ENCODE peak calls at places on chromosomes 12 and 14, in five cellular contexts. W, I, Q, Z and T are unnamed samples.
A peak's percentile ranks its signal among the peaks of the same experiment; 100 is the strongest.

GRCh38 chr12:124428136-124428791 is 133.4 kb downstream of the RFLNA start:
- DNase-seq in Z (no peak), Q (no peak), W (no peak), I (no peak), T (no peak)

GRCh38 chr12:62308201-62308600 is 48.0 kb downstream of the USP15 start:
- DNase-seq in W (no peak), Q (no peak), Z (no peak), I (no peak), T (no peak)

GRCh38 chr12:13223176-13223806 is 26.8 kb downstream of the EMP1 start:
- DNase-seq in Z (peak; percentile 86), Q (no peak), I (no peak), W (no peak), T (no peak)

GRCh38 chr12:43805149-43805856 is 814 bp downstream of the TWF1 start:
- DNase-seq in Q (no peak), I (peak; percentile 13), Z (peak; percentile 17), W (no peak), T (peak; percentile 42)

GRCh38 chr14:79016828-79017505 is 846.8 kb downstream of the NRXN3 start:
- DNase-seq in I (no peak), Z (peak; percentile 19), W (no peak), Q (no peak), T (no peak)

GRCh38 chr12:4148418-4149056 is 125.0 kb upstream of the CCND2 start:
- DNase-seq in W (peak; percentile 43), Q (peak; percentile 40), I (no peak), Z (no peak), T (peak; percentile 84)

GRCh38 chr14:68631058-68631690 is 161.7 kb downstream of the ZFP36L1 start:
- DNase-seq in I (no peak), Z (no peak), Q (no peak), W (no peak), T (no peak)

GRCh38 chr14:77007975-77008421 is 20.5 kb downstream of the IRF2BPL start:
- DNase-seq in I (no peak), Q (peak; percentile 96), W (no peak), Z (no peak), T (no peak)

GRCh38 chr12:64890873-64891468 is 66.5 kb downstream of the TBC1D30 start:
- DNase-seq in Z (peak; percentile 62), Q (no peak), W (no peak), I (peak; percentile 79), T (peak; percentile 74)

GRCh38 chr12:120080043-120080400 is 36.5 kb downstream of the RAB35 start:
- DNase-seq in Q (no peak), Z (no peak), I (no peak), W (no peak), T (no peak)

GRCh38 chr12:21527451-21528180 is 1.5 kb downstream of the SPX start:
- DNase-seq in W (peak; percentile 47), Q (peak; percentile 56), Z (peak; percentile 75), I (peak; percentile 86), T (peak; percentile 5)

GRCh38 chr12:51911788-51912711 is 4.7 kb downstream of the ACVRL1 start:
- DNase-seq in I (no peak), Z (no peak), Q (no peak), W (no peak), T (no peak)

GRCh38 chr12:13918883-13919282 is 62.5 kb downstream of the GRIN2B start:
- DNase-seq in Z (no peak), I (no peak), Q (no peak), W (no peak), T (no peak)

GRCh38 chr14:64645220-64645891 is 58.9 kb upstream of the PLEKHG3 start:
- DNase-seq in W (no peak), Q (no peak), Z (peak; percentile 94), I (peak; percentile 55), T (no peak)

GRCh38 chr12:114580306-114580705 is 103.7 kb downstream of the TBX3 start:
- DNase-seq in Q (no peak), W (no peak), Z (no peak), I (no peak), T (no peak)

GRCh38 chr12:112418596-112419268 is at the start of gene PTPN11:
- DNase-seq in I (peak; percentile 93), W (peak; percentile 86), Z (peak; percentile 89), Q (peak; percentile 87), T (peak; percentile 77)

GRCh38 chr12:14167005-14167628 is 185.7 kb upstream of the GRIN2B start:
- DNase-seq in Z (peak; percentile 60), Q (peak; percentile 36), I (peak; percentile 71), W (peak; percentile 4), T (peak; percentile 56)

DNA sequence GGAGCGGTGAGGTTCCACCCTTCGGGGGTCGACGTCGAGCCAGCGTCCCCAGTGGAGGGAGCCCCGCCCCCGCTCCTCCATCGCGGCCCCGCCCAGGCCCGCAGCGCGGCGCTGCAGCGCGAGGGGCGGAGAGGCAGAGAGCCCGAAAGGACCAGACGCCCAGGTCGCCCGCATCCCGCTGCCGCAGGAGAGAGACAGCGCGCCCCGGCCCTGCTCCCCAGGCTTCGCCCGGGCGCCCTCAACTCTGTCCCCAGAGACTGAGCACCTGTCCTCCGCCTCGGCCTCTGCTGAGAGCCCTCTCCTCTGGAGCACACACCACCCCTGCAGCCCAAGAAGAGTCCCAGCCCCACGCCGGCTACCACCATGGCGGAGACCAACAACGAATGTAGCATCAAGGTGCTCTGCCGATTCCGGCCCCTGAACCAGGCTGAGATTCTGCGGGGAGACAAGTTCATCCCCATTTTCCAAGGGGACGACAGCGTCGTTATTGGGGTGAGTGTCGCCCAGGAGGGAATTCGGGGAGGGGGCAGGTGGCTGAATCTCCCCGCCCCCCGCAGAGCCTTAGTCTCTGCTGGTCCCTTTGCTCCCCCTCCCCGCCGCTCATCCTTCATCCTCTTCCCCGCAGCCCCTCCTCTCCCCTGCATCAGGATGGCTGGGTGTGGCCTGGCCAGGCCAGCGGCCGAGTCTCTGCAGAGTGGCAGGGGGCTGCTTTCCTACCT is at the start of gene KIF5A:
- DNase-seq in W (peak; percentile 41), I (peak; percentile 87), Z (no peak), Q (no peak), T (no peak)
- H3K27ac ChIP-seq in W (no peak within 1 kb of the TSS), I (no peak within 1 kb of the TSS), Z (peak within 1 kb of the TSS; percentile 72), Q (no peak within 1 kb of the TSS), T (no peak within 1 kb of the TSS)

DNA sequence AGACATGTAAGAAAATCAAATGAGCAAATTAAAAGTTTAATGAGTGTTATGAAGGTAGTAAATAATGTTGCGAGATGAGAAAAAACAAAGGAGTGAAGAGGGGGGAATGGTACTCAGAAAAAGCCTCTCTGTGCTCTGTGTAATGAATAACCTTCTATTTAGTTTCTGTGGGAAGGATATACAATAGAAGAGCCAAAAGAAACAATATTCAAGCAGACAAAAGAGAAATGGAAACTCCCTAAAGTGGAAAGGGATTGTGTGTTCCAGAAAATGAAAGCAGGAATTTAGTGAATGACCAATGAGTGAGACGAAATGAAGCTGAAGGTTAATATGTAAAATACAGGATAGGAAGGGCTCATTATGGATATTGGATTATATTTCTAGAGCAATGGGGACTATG is 18.5 kb downstream of the OR4K1 start:
- DNase-seq in W (no peak), Z (no peak), Q (no peak), I (no peak), T (no peak)
- H3K9me3 ChIP-seq in W (no peaks in the 10 kb centered on the region), Z (no peaks in the 10 kb centered on the region), Q (no peaks in the 10 kb centered on the region), I (peaks cover 88% of the 10 kb centered on the region), T (no peaks in the 10 kb centered on the region)

GRCh38 chr14:24190416-24190815 is 1.8 kb upstream of the IPO4 start:
- DNase-seq in Z (no peak), W (no peak), Q (no peak), I (no peak), T (no peak)

GRCh38 chr14:24189059-24189375 is 401 bp upstream of the IPO4 start:
- DNase-seq in W (no peak), I (no peak), Q (no peak), Z (no peak), T (no peak)

GRCh38 chr14:24188251-24189058 is at the start of gene IPO4:
- DNase-seq in W (peak; percentile 94), Z (peak; percentile 98), Q (peak; percentile 95), I (peak; percentile 99), T (peak; percentile 96)

GRCh38 chr14:24187538-24187915 is 1.1 kb downstream of the IPO4 start:
- DNase-seq in Q (no peak), Z (no peak), W (no peak), I (no peak), T (no peak)

GRCh38 chr14:24189460-24189859 is 844 bp upstream of the IPO4 start:
- DNase-seq in Z (no peak), I (no peak), Q (no peak), W (no peak), T (no peak)
- H3K27ac ChIP-seq in Z (peak overlapping the region; percentile 98), I (no peak overlapping the region), Q (peak overlapping the region; percentile 86), W (no peak overlapping the region), T (no peak overlapping the region)

GRCh38 chr12:129825316-129825715 is 78.5 kb downstream of the TMEM132D start:
- DNase-seq in Z (no peak), I (peak; percentile 15), Q (no peak), W (no peak), T (no peak)
- H3K9me3 ChIP-seq in Z (peaks cover 12% of the 10 kb centered on the region), I (no peaks in the 10 kb centered on the region), Q (no peaks in the 10 kb centered on the region), W (no peaks in the 10 kb centered on the region), T (no peaks in the 10 kb centered on the region)

GRCh38 chr14:99467338-99468075 is 13.2 kb downstream of the SETD3 start:
- DNase-seq in Z (no peak), Q (no peak), I (no peak), W (no peak), T (no peak)

GRCh38 chr14:99468836-99469592 is 11.6 kb downstream of the SETD3 start:
- DNase-seq in Q (no peak), I (no peak), W (no peak), Z (no peak), T (no peak)

GRCh38 chr14:99466719-99467118 is 13.9 kb downstream of the SETD3 start:
- DNase-seq in Z (no peak), I (no peak), W (no peak), Q (no peak), T (no peak)

GRCh38 chr14:99465288-99465687 is 15.4 kb downstream of the SETD3 start:
- DNase-seq in I (no peak), Q (no peak), W (no peak), Z (no peak), T (no peak)

DNA sequence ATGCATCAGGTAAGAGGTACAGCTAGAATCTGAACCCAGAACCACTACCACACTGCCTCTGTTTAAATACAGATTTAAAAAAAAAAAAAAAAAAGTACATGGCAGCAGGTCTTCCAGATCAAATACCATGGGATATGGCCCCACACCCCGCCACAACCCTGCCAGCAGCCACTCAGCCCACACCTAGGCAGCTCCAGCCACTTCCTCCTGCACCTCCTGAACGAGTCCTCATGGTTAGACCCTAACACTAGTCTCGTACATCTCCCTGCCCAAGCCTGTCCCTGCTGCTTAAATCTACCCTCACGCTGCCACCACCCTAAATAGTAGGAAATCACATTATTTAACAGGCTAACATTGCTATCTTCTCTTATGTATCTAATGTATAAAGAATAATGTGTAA is 12.6 kb downstream of the SETD3 start:
- DNase-seq in Z (no peak), Q (no peak), W (no peak), I (no peak), T (no peak)
- H3K27ac ChIP-seq in Z (no peak overlapping the region), Q (no peak overlapping the region), W (no peak overlapping the region), I (no peak overlapping the region), T (no peak overlapping the region)